ENCODE peak calls at places on chromosomes 13 and 19, in five cellular contexts. U is A549, B is GM12878, G is HepG2, T is K562. L is an unnamed sample.
A peak's percentile ranks its signal among the peaks of the same experiment; 100 is the strongest.

GRCh38 chr19:9881720-9882119 is 46.6 kb downstream of the PIN1 start:
- DNase-seq in U (no peak), B (no peak), G (no peak), T (no peak), L (no peak)

GRCh38 chr13:48266967-48267639 is 34.1 kb downstream of the ITM2B start:
- DNase-seq in U (no peak), B (no peak), G (no peak), T (no peak), L (no peak)

GRCh38 chr13:108835082-108835481 is 205.7 kb downstream of the MYO16 start:
- DNase-seq in U (no peak), B (no peak), G (no peak), T (no peak), L (no peak)

GRCh38 chr19:8702350-8702749 is 3.8 kb upstream of the ACTL9 start:
- DNase-seq in U (no peak), B (no peak), G (no peak), T (no peak), L (no peak)

GRCh38 chr13:52156724-52157251 is 2.6 kb downstream of the NEK3 start:
- DNase-seq in U (no peak), B (no peak), G (no peak), T (no peak), L (peak; percentile 44)

GRCh38 chr19:50252111-50252886 is 48.9 kb downstream of the MYH14 start:
- DNase-seq in U (no peak), B (no peak), G (no peak), T (peak; percentile 48), L (peak; percentile 25)

GRCh38 chr13:44758595-44759221 is 182.6 kb upstream of the TSC22D1 start:
- DNase-seq in U (no peak), B (no peak), G (peak; percentile 22), T (no peak), L (peak; percentile 85)

GRCh38 chr19:41555752-41556151 is 20.2 kb upstream of the CEACAM21 start:
- DNase-seq in U (no peak), B (no peak), G (no peak), T (no peak), L (no peak)

GRCh38 chr19:56983148-56983547 is 136.6 kb upstream of the USP29 start:
- DNase-seq in U (no peak), B (no peak), G (no peak), T (no peak), L (no peak)

GRCh38 chr19:5718032-5718578 is 1.8 kb downstream of the LONP1 start:
- DNase-seq in U (no peak), B (no peak), G (no peak), T (no peak), L (no peak)

GRCh38 chr13:39417643-39418042 is 185.3 kb downstream of the LHFPL6 start:
- DNase-seq in U (no peak), B (no peak), G (no peak), T (no peak), L (peak; percentile 74)

GRCh38 chr19:14476663-14477401 is 1.7 kb upstream of the PTGER1 start:
- DNase-seq in U (peak; percentile 65), B (no peak), G (no peak), T (peak; percentile 61), L (no peak)

GRCh38 chr19:45187421-45188100 is 9.0 kb downstream of the BLOC1S3 start:
- DNase-seq in U (peak; percentile 49), B (no peak), G (peak; percentile 49), T (peak; percentile 66), L (no peak)

GRCh38 chr19:52397310-52398090 is at the start of gene ZNF528:
- DNase-seq in U (peak; percentile 6), B (peak; percentile 26), G (peak; percentile 89), T (peak; percentile 88), L (peak; percentile 92)

GRCh38 chr13:105825071-105825470 is 710.4 kb downstream of the EFNB2 start:
- DNase-seq in U (no peak), B (no peak), G (no peak), T (no peak), L (no peak)

GRCh38 chr13:48783181-48783630 is 129.5 kb downstream of the CYSLTR2 start:
- DNase-seq in U (peak; percentile 10), B (no peak), G (peak; percentile 63), T (no peak), L (peak; percentile 34)

GRCh38 chr13:94195715-94196114 is 283.8 kb downstream of the DCT start:
- DNase-seq in U (no peak), B (no peak), G (no peak), T (no peak), L (no peak)

GRCh38 chr19:17394891-17395415 is 957 bp upstream of the CCDC194 start:
- DNase-seq in U (peak; percentile 48), B (no peak), G (no peak), T (peak; percentile 86), L (peak; percentile 55)

GRCh38 chr13:110942248-110942981 is 27.5 kb upstream of the ANKRD10 start:
- DNase-seq in U (no peak), B (peak; percentile 64), G (no peak), T (no peak), L (no peak)

GRCh38 chr13:110127986-110128511 is 178.9 kb downstream of the COL4A1 start:
- DNase-seq in U (no peak), B (no peak), G (no peak), T (no peak), L (no peak)

GRCh38 chr19:29643361-29643935 is 21.8 kb upstream of the PLEKHF1 start:
- DNase-seq in U (no peak), B (no peak), G (no peak), T (no peak), L (no peak)

GRCh38 chr13:24184855-24185254 is 24.3 kb downstream of the SPATA13 start:
- DNase-seq in U (no peak), B (no peak), G (no peak), T (no peak), L (no peak)

GRCh38 chr13:24183741-24184182 is 23.2 kb downstream of the SPATA13 start:
- DNase-seq in U (no peak), B (no peak), G (peak; percentile 85), T (no peak), L (no peak)

GRCh38 chr13:24185591-24186232 is 25.2 kb downstream of the SPATA13 start:
- DNase-seq in U (no peak), B (no peak), G (no peak), T (no peak), L (no peak)

GRCh38 chr13:24182703-24183081 is 22.2 kb downstream of the SPATA13 start:
- DNase-seq in U (no peak), B (no peak), G (peak; percentile 73), T (no peak), L (no peak)

DNA sequence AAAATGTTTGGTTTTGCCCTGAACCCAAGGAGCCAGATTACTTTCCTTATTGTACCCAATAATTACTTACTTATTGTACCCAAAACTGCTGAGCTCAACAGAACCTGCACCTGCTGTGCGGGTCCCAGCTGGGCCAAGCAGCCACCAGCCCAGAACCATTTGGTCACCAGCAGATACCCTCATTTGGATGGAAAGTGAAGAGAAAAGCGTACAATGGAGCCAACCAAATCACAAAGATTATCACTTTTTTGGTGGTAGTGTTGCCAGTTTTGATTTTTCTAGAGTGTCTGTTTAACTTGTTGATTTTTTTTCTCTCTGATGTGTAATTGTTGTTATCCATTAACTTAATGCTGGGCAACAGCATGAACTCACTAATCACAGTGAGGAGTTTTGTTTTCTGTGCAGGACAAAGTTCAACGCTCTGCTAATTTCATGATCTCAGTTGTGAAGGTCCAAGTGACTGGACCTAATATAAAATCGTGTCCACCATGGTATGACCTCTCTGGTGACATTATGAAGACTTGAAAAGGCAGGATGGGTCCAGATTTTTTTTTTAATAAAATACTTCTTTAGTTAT is 23.8 kb downstream of the SPATA13 start:
- DNase-seq in U (no peak), B (no peak), G (peak; percentile 93), T (no peak), L (no peak)
- TF ChIP-seq MYC in U (no peak), B (no peak), G (no peak), T (no peak), L (no peak)

DNA sequence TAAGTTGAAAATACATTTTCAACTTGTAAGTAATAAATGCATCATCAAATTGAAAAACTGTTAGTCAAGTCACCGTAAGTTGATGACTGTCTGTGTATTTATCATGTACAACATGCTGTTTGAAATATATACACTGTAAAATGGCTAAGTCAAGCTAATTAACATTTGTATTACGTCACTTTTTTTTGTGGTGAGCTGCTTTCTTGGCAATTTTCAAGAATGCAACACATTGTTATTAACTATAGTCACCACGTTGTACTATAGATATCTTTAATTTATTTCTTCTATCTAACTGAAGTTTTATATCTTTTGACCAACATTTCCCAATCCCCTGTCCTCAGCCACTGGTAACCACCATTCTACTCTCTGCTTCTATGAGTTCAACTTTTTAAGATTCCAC is 57.0 kb downstream of the RBM26 start:
- DNase-seq in U (no peak), B (no peak), G (no peak), T (no peak), L (no peak)
- TF ChIP-seq MYC in U (no peak), B (no peak), G (no peak), T (no peak), L (no peak)

DNA sequence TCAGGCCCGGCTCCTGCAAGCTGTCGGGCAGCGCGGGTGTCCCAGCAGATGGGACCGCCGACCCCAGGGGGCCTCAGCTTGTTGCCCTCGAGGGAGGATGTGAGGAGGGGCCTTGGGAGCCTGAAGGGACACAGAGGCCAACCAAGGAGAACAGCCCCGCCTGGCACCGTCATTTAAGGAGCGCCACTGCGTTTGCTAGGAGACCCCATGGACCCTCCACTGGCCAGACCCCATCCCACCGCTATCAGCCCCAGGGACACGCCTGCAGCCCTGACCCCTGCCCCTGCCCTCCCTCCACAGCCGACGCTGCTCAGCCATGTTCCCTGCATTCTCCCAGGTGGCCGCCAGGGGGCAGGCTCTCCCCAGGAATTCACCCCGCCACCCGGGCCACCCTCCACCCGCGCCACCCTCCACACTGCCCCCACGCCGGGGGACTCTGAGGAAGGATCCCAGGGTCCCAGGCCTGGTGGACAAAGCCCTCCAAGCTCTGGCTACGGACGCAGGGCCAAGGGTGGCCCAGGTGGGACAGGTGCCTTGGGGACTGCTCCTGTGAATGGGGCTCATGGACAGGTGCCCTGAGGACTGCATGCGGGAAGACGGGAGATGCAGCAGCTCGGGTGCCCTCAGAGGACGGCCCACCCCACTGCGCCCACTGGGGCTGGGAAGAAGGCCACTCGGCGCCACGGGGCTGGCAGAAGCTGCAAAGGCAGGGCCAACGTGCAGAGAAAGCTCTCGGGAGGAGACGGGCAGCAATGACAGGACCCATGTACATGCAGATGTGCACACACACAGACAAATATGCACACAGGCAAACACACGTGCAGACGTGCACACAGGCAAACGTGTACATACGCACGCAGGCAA is 34.4 kb downstream of the PIP5K1C start:
- DNase-seq in U (peak; percentile 57), B (no peak), G (peak; percentile 13), T (peak; percentile 87), L (peak; percentile 46)
- TF ChIP-seq MYC in U (no peak), B (no peak), G (no peak), T (no peak), L (no peak)

DNA sequence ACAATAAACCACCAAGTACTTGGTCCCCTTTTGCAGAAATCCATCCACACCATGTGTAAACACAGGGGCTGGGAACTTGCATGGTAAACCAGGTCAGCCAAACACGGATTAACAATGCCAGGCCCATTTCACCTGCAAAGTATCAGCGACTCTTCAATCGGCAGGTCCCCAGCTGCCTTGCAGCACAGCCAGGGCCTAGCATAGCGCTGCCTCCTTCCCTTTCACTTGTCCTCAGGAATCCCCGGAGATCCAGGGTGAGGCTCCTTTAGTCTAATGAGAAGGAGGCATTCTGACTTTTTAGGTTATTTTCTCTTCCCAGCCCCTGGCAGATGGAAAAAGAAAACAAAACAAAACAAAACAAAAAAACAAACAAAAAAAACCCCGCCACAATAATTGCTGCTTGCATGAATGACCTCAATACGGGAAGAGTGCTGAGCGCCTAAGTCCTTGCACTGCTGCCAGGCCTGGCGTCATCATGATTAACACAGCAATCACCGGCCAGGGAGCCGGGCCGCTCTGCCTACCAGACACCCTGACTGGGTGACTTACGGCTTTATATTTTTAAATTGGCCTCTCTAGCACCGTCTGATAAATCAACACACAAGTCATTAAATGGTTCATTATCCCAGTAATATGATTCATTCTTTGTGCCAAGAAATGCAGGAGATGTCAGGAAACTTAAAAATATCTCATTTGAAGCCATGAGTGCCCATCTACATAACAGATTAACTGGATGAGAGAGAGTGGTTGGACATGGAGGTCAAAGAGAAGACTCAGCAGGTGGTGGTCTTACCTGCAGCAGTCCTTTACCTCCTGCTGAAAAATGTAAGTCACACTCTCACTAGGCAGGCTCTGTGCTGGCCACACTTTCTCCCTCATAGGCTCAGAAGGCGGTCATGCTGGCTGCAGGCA is 692.7 kb downstream of the UQCRFS1 start:
- DNase-seq in U (no peak), B (no peak), G (no peak), T (no peak), L (no peak)
- TF ChIP-seq MYC in U (no peak), B (no peak), G (no peak), T (no peak), L (no peak)

L was measured in endothelial cell of umbilical vein.